ENCODE peak calls at places on chromosomes 16 and 17, in ten cellular contexts. C, A, D, E, W, F, S, M, J and V are unnamed samples.

GRCh38 chr16:4091638-4092037 is 24.6 kb downstream of the ADCY9 start:
- DNase-seq in C (no peak), A (no peak), D (no peak), E (no peak), W (no peak), F (no peak), S (no peak), M (no peak), J (no peak), V (no peak)

GRCh38 chr17:16987001-16987829 is 15.3 kb upstream of the TNFRSF13B start:
- DNase-seq in C (no peak), A (no peak), D (no peak), E (no peak), W (no peak), F (no peak), S (no peak), M (no peak), J (no peak), V (no peak)

GRCh38 chr17:77610980-77611641 is 347.4 kb upstream of the TNRC6C start:
- DNase-seq in C (no peak), A (no peak), D (no peak), E (no peak), W (no peak), F (no peak), S (no peak), M (no peak), J (no peak), V (no peak)

GRCh38 chr17:82384730-82385429 is 13.3 kb downstream of the UTS2R start:
- DNase-seq in C (peak), A (peak), D (no peak), E (peak), W (peak), F (no peak), S (no peak), M (peak), J (peak), V (no peak)

GRCh38 chr17:36816214-36816613 is 121.1 kb upstream of the LHX1 start:
- DNase-seq in C (no peak), A (no peak), D (no peak), E (no peak), W (no peak), F (no peak), S (no peak), M (no peak), J (no peak), V (no peak)

GRCh38 chr17:2214047-2214717 is 89.4 kb downstream of the SMG6 start:
- DNase-seq in C (no peak), A (no peak), D (no peak), E (peak), W (no peak), F (peak), S (no peak), M (peak), J (peak), V (no peak)

GRCh38 chr17:31283841-31284240 is 13.2 kb downstream of the OMG start:
- DNase-seq in C (no peak), A (no peak), D (no peak), E (no peak), W (no peak), F (no peak), S (no peak), M (no peak), J (no peak), V (no peak)

GRCh38 chr16:66342294-66342900 is 24.1 kb upstream of the CDH5 start:
- DNase-seq in C (peak), A (no peak), D (no peak), E (peak), W (no peak), F (peak), S (peak), M (no peak), J (peak), V (no peak)

GRCh38 chr17:68356520-68356919 is 65.2 kb downstream of the ARSG start:
- DNase-seq in C (no peak), A (no peak), D (peak), E (no peak), W (no peak), F (no peak), S (no peak), M (no peak), J (no peak), V (peak)

GRCh38 chr17:46732754-46733398 is 85.6 kb downstream of the WNT3 start:
- DNase-seq in C (no peak), A (no peak), D (no peak), E (no peak), W (no peak), F (no peak), S (no peak), M (no peak), J (peak), V (no peak)